ENCODE peak calls at places on chromosome 7, in eight cellular contexts. E is NCI-H1092, X is lower lobe of right lung, Q is hepatocyte, W is cardiac muscle cell, C is pancreas, S is HS-5, H is SHP77. T is an unnamed sample.

GRCh38 chr7:142583424-142583823 is 165.8 kb upstream of the PRSS1 start:
- DNase-seq in E (no peak), X (no peak), Q (peak; percentile 73), W (peak; percentile 57), C (no peak), S (peak; percentile 65), H (no peak), T (no peak)

GRCh38 chr7:159030490-159031134 is 114.1 kb downstream of the VIPR2 start:
- DNase-seq in E (peak; percentile 66), X (peak; percentile 76), Q (peak; percentile 83), W (peak; percentile 70), C (peak; percentile 84), S (no peak), H (no peak), T (peak; percentile 59)

GRCh38 chr7:906776-907157 is 30.4 kb downstream of the GET4 start:
- DNase-seq in E (no peak), X (no peak), Q (no peak), W (no peak), C (peak; percentile 71), S (no peak), H (no peak), T (no peak)

GRCh38 chr7:47153076-47153475 is 428.8 kb downstream of the TNS3 start:
- DNase-seq in E (peak; percentile 76), X (no peak), Q (peak; percentile 70), W (peak; percentile 29), C (no peak), S (peak; percentile 99), H (peak; percentile 51), T (no peak)

GRCh38 chr7:112083776-112084175 is 122.4 kb downstream of the DOCK4 start:
- DNase-seq in E (no peak), X (no peak), Q (no peak), W (no peak), C (no peak), S (no peak), H (no peak), T (no peak)

GRCh38 chr7:116777613-116778380 is 84.6 kb upstream of the CAPZA2 start:
- DNase-seq in E (no peak), X (no peak), Q (no peak), W (no peak), C (no peak), S (peak; percentile 20), H (no peak), T (no peak)

GRCh38 chr7:133770863-133771492 is 356.2 kb upstream of the LRGUK start:
- DNase-seq in E (no peak), X (no peak), Q (peak; percentile 13), W (no peak), C (no peak), S (no peak), H (peak; percentile 3), T (no peak)

GRCh38 chr7:137983308-137984008 is 18.4 kb downstream of the CREB3L2 start:
- DNase-seq in E (no peak), X (no peak), Q (peak; percentile 44), W (no peak), C (no peak), S (no peak), H (peak; percentile 23), T (no peak)

GRCh38 chr7:2107386-2108085 is 125.2 kb downstream of the MAD1L1 start:
- DNase-seq in E (no peak), X (no peak), Q (no peak), W (no peak), C (peak; percentile 48), S (no peak), H (no peak), T (no peak)

GRCh38 chr7:85341121-85341520 is 154.3 kb upstream of the SEMA3D start:
- DNase-seq in E (no peak), X (no peak), Q (no peak), W (no peak), C (no peak), S (no peak), H (no peak), T (no peak)

GRCh38 chr7:104156842-104157277 is 51.0 kb downstream of the ORC5 start:
- DNase-seq in E (peak; percentile 33), X (no peak), Q (peak; percentile 45), W (peak; percentile 34), C (no peak), S (peak; percentile 0), H (peak; percentile 49), T (no peak)

GRCh38 chr7:138550337-138550736 is 90.3 kb downstream of the TRIM24 start:
- DNase-seq in E (no peak), X (no peak), Q (no peak), W (no peak), C (no peak), S (no peak), H (no peak), T (no peak)

GRCh38 chr7:1555046-1555812 is 776 bp downstream of the TMEM184A start:
- DNase-seq in E (peak; percentile 28), X (no peak), Q (peak; percentile 93), W (peak; percentile 22), C (peak; percentile 91), S (peak; percentile 89), H (peak; percentile 85), T (peak; percentile 91)

GRCh38 chr7:33632840-33633239 is 272.5 kb upstream of the BMPER start:
- DNase-seq in E (no peak), X (no peak), Q (no peak), W (no peak), C (no peak), S (no peak), H (no peak), T (no peak)

GRCh38 chr7:95491634-95492314 is 6.0 kb downstream of the ASB4 start:
- DNase-seq in E (no peak), X (no peak), Q (peak; percentile 84), W (no peak), C (no peak), S (no peak), H (no peak), T (peak; percentile 50)

GRCh38 chr7:73977626-73978618 is 50.1 kb upstream of the ELN start:
- DNase-seq in E (no peak), X (peak; percentile 39), Q (peak; percentile 77), W (no peak), C (peak; percentile 38), S (no peak), H (no peak), T (no peak)

GRCh38 chr7:158742065-158742821 is 37.6 kb upstream of the NCAPG2 start:
- DNase-seq in E (no peak), X (no peak), Q (no peak), W (no peak), C (no peak), S (no peak), H (no peak), T (no peak)

GRCh38 chr7:132526111-132526741 is 50.0 kb downstream of the PLXNA4 start:
- DNase-seq in E (no peak), X (no peak), Q (no peak), W (no peak), C (no peak), S (no peak), H (no peak), T (no peak)

T was measured in NCI-H510A.